ENCODE peak calls at places on chromosomes 2 and 18, in six cellular contexts. B, V, I, N, U and M are unnamed samples.

GRCh38 chr18:12637901-12638633 is 19.8 kb downstream of the SPIRE1 start:
- DNase-seq in V (no peak), U (no peak), I (no peak), N (no peak), B (no peak), M (no peak)

GRCh38 chr2:147715807-147716206 is 129.0 kb upstream of the ACVR2A start:
- DNase-seq in N (no peak), B (no peak), U (no peak), V (no peak), I (no peak), M (no peak)

GRCh38 chr2:28713582-28714292 is 37.9 kb upstream of the PPP1CB start:
- DNase-seq in B (no peak), V (peak; percentile 50), N (no peak), I (no peak), U (no peak), M (no peak)

GRCh38 chr2:43634604-43635306 is 2.3 kb upstream of the PLEKHH2 start:
- DNase-seq in V (peak; percentile 76), N (no peak), B (no peak), U (no peak), I (no peak), M (no peak)

GRCh38 chr18:43634994-43635393 is 357.7 kb upstream of the SYT4 start:
- DNase-seq in N (no peak), V (no peak), U (no peak), I (no peak), B (no peak), M (no peak)

GRCh38 chr2:98538280-98539041 is 69.9 kb downstream of the COA5 start:
- DNase-seq in U (no peak), V (peak; percentile 71), B (no peak), N (no peak), I (no peak), M (no peak)

GRCh38 chr2:132412021-132412420 is 4.6 kb upstream of the GPR39 start:
- DNase-seq in V (no peak), U (no peak), B (no peak), N (no peak), I (no peak), M (no peak)

GRCh38 chr2:47653909-47654789 is 128.8 kb upstream of the MSH6 start:
- DNase-seq in N (no peak), V (no peak), B (no peak), U (no peak), I (no peak), M (no peak)

GRCh38 chr2:10430886-10431622 is 17.1 kb downstream of the ODC1 start:
- DNase-seq in U (no peak), N (no peak), B (no peak), I (no peak), V (no peak), M (no peak)

GRCh38 chr2:145752091-145752806 is 1232.3 kb upstream of the ZEB2 start:
- DNase-seq in B (no peak), V (peak; percentile 91), I (no peak), N (no peak), U (no peak), M (no peak)

GRCh38 chr2:44944102-44944951 is 2.8 kb downstream of the SIX3 start:
- DNase-seq in B (no peak), N (no peak), V (no peak), I (peak; percentile 82), U (no peak), M (no peak)

GRCh38 chr2:202494300-202494699 is 118.2 kb downstream of the BMPR2 start:
- DNase-seq in U (no peak), I (no peak), V (peak; percentile 66), B (no peak), N (no peak), M (no peak)

GRCh38 chr2:105576440-105577241 is 168.1 kb upstream of the NCK2 start:
- DNase-seq in N (no peak), U (no peak), V (peak; percentile 48), I (no peak), B (no peak), M (no peak)

GRCh38 chr2:75079575-75079974 is 119.7 kb downstream of the TACR1 start:
- DNase-seq in B (no peak), V (peak; percentile 31), I (no peak), N (no peak), U (no peak), M (no peak)

GRCh38 chr2:178874529-178875240 is 67.5 kb upstream of the TTN start:
- DNase-seq in B (no peak), U (no peak), I (no peak), N (no peak), V (no peak), M (no peak)

GRCh38 chr2:64730551-64731305 is 77.0 kb upstream of the SERTAD2 start:
- DNase-seq in V (peak; percentile 74), N (no peak), U (no peak), I (no peak), B (peak; percentile 27), M (peak; percentile 21)

GRCh38 chr2:182866461-182867369 is at the start of gene FRZB:
- DNase-seq in V (peak; percentile 79), U (no peak), N (no peak), B (no peak), I (peak; percentile 88), M (no peak)

GRCh38 chr2:167550448-167550847 is 662.2 kb downstream of the XIRP2 start:
- DNase-seq in I (no peak), N (no peak), V (peak; percentile 39), U (no peak), B (no peak), M (no peak)

GRCh38 chr18:13302611-13303267 is 84.2 kb downstream of the LDLRAD4 start:
- DNase-seq in V (no peak), U (no peak), B (no peak), I (peak; percentile 76), N (no peak), M (no peak)

GRCh38 chr2:109331864-109332848 is 203.2 kb downstream of the SH3RF3 start:
- DNase-seq in U (no peak), I (peak; percentile 95), N (no peak), B (no peak), V (peak; percentile 95), M (no peak)

GRCh38 chr2:58540680-58541079 is 299.6 kb upstream of the FANCL start:
- DNase-seq in N (no peak), V (no peak), U (no peak), I (no peak), B (no peak), M (no peak)

GRCh38 chr2:40741532-40741931 is 289.6 kb upstream of the SLC8A1 start:
- DNase-seq in V (no peak), N (no peak), I (no peak), B (no peak), U (no peak), M (no peak)

GRCh38 chr2:234490239-234491074 is 6.4 kb downstream of the ARL4C start:
- DNase-seq in I (no peak), V (no peak), B (no peak), U (no peak), N (no peak), M (no peak)

GRCh38 chr2:121521359-121521758 is 9.3 kb upstream of the RNU4ATAC start:
- DNase-seq in I (no peak), B (no peak), N (no peak), V (peak; percentile 91), U (no peak), M (no peak)

GRCh38 chr2:238603596-238603995 is 176.9 kb downstream of the ASB1 start:
- DNase-seq in U (no peak), N (no peak), V (no peak), B (no peak), I (no peak), M (no peak)

GRCh38 chr18:35397976-35398375 is 20.8 kb upstream of the ZNF396 start:
- DNase-seq in B (no peak), N (no peak), V (no peak), I (no peak), U (no peak), M (no peak)

GRCh38 chr18:74745658-74746403 is 148.2 kb downstream of the ZNF407 start:
- DNase-seq in I (no peak), N (no peak), U (no peak), V (peak; percentile 63), B (no peak), M (no peak)

GRCh38 chr2:132916219-132916618 is 246.2 kb upstream of the LYPD1 start:
- DNase-seq in V (no peak), B (no peak), I (no peak), N (no peak), U (no peak), M (no peak)

GRCh38 chr18:42174909-42175308 is 219.9 kb downstream of the PIK3C3 start:
- DNase-seq in B (no peak), N (no peak), U (no peak), V (peak; percentile 41), I (no peak), M (no peak)

GRCh38 chr2:102005989-102006885 is 14.5 kb downstream of the IL1R2 start:
- DNase-seq in B (no peak), I (no peak), V (peak; percentile 55), U (no peak), N (no peak), M (no peak)

GRCh38 chr2:86704482-86704971 is 15.6 kb upstream of the RMND5A start:
- DNase-seq in I (no peak), N (no peak), V (peak; percentile 79), B (no peak), U (no peak), M (no peak)